ENCODE peak calls at places on chromosomes 7 and 10, in seven cellular contexts. K, P, T, M, Z, Y and J are unnamed samples.

GRCh38 chr10:123996302-123996701 is 97.1 kb downstream of the CHST15 start:
- DNase-seq in Z (no peak), T (no peak), Y (peak; percentile 32), P (no peak), K (no peak), M (no peak), J (no peak)

GRCh38 chr7:88127637-88128290 is 92.1 kb downstream of the SRI start:
- DNase-seq in Z (no peak), P (no peak), T (no peak), M (no peak), K (no peak), Y (no peak), J (no peak)

GRCh38 chr7:159066816-159067601 is 77.7 kb downstream of the VIPR2 start:
- DNase-seq in Z (no peak), K (no peak), Y (no peak), T (no peak), M (no peak), P (no peak), J (no peak)

GRCh38 chr10:95289003-95289920 is 1.5 kb downstream of the PDLIM1 start:
- DNase-seq in Y (peak; percentile 71), Z (peak; percentile 86), T (no peak), M (no peak), K (peak; percentile 81), P (no peak), J (no peak)

GRCh38 chr7:148515728-148516715 is 74.5 kb upstream of the C7orf33 start:
- DNase-seq in Y (peak; percentile 39), M (no peak), P (no peak), T (no peak), Z (no peak), K (no peak), J (no peak)

GRCh38 chr7:30472081-30472770 is 6.4 kb downstream of the NOD1 start:
- DNase-seq in P (no peak), T (no peak), Z (peak; percentile 74), M (no peak), Y (no peak), K (no peak), J (no peak)

GRCh38 chr7:33836797-33837355 is 68.5 kb upstream of the BMPER start:
- DNase-seq in M (no peak), P (no peak), K (peak; percentile 44), T (no peak), Y (peak; percentile 51), Z (peak; percentile 80), J (no peak)

GRCh38 chr10:47164126-47164799 is 135.7 kb upstream of the GDF10 start:
- DNase-seq in Z (no peak), T (no peak), M (no peak), P (no peak), Y (peak; percentile 84), K (no peak), J (no peak)

GRCh38 chr10:21497177-21497807 is 28.2 kb downstream of the SKIDA1 start:
- DNase-seq in P (no peak), K (peak; percentile 96), Z (peak; percentile 94), T (no peak), M (peak; percentile 99), Y (peak; percentile 91), J (peak; percentile 81)

GRCh38 chr10:78514459-78514858 is 480.8 kb downstream of the RPS24 start:
- DNase-seq in Z (no peak), Y (no peak), P (no peak), K (no peak), M (no peak), T (no peak), J (no peak)

GRCh38 chr10:131901181-131901829 is 497 bp downstream of the PPP2R2D start:
- DNase-seq in Y (no peak), Z (peak; percentile 75), M (peak; percentile 64), P (no peak), K (no peak), T (no peak), J (peak; percentile 26)

GRCh38 chr7:157949711-157950110 is 612.9 kb downstream of the DNAJB6 start:
- DNase-seq in Z (peak; percentile 9), K (peak; percentile 5), Y (peak; percentile 82), M (no peak), P (no peak), T (no peak), J (no peak)

GRCh38 chr7:148773344-148773743 is 74.6 kb downstream of the CUL1 start:
- DNase-seq in Z (peak; percentile 68), T (no peak), K (no peak), P (no peak), M (no peak), Y (no peak), J (no peak)

GRCh38 chr7:14596421-14596820 is 306.1 kb downstream of the DGKB start:
- DNase-seq in Z (no peak), T (no peak), Y (peak; percentile 83), M (no peak), P (no peak), K (no peak), J (no peak)

GRCh38 chr7:130917669-130918128 is 183.7 kb upstream of the KLF14 start:
- DNase-seq in M (no peak), P (no peak), K (peak; percentile 64), Y (peak; percentile 93), Z (no peak), T (no peak), J (no peak)

GRCh38 chr7:39400836-39401235 is 165.4 kb upstream of the YAE1 start:
- DNase-seq in Y (no peak), M (no peak), Z (no peak), P (no peak), K (no peak), T (no peak), J (no peak)

GRCh38 chr10:112000466-112000865 is 183.1 kb downstream of the GPAM start:
- DNase-seq in K (no peak), P (no peak), Z (no peak), T (no peak), Y (no peak), M (no peak), J (no peak)

GRCh38 chr7:81594767-81595166 is 175.1 kb downstream of the HGF start:
- DNase-seq in P (peak; percentile 56), M (no peak), K (no peak), Z (no peak), T (no peak), Y (no peak), J (no peak)

GRCh38 chr7:44587843-44588711 is 6.0 kb upstream of the TMED4 start:
- DNase-seq in M (peak; percentile 41), K (peak; percentile 61), P (no peak), Y (peak; percentile 77), Z (no peak), T (no peak), J (peak; percentile 28)
- TF ChIP-seq CTCF in M (peak; percentile 65), K (peak; percentile 90), P (peak; percentile 65), Y (peak; percentile 87), Z (peak; percentile 72), T (no peak), J (no peak)

GRCh38 chr10:58967551-58968418 is 208.7 kb upstream of the PHYHIPL start:
- DNase-seq in K (peak; percentile 43), M (peak; percentile 80), T (no peak), Y (no peak), Z (peak; percentile 97), P (no peak), J (no peak)

GRCh38 chr10:58965855-58966254 is 210.6 kb upstream of the PHYHIPL start:
- DNase-seq in Y (no peak), P (no peak), Z (no peak), K (no peak), M (no peak), T (no peak), J (no peak)

GRCh38 chr10:58963723-58964124 is 212.7 kb upstream of the PHYHIPL start:
- DNase-seq in Z (peak; percentile 92), K (no peak), Y (no peak), P (no peak), T (no peak), M (no peak), J (no peak)

GRCh38 chr10:58957517-58957916 is 218.9 kb upstream of the PHYHIPL start:
- DNase-seq in M (no peak), P (no peak), T (no peak), Z (no peak), Y (no peak), K (no peak), J (no peak)

DNA sequence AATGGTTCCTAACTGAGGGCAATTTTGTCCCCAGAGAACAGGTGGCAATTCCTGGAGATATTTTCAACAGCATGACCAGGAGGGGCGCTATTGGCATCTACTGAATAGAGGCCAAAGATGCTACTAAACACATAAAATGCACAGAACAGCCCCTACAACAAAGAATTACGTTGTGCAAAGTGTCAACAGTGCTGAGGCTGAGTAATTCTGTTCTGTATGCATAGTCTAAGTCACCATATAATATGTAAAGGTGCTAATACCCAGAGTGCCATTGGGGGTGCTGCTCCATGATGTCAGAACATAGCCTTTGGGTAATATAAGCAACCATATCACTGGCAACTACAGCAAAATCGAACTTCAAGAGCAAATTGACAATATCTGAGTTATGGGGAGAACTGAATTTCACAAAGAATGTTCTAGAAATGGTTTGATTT is 213.3 kb upstream of the PHYHIPL start:
- DNase-seq in M (peak; percentile 34), Z (peak; percentile 81), Y (peak; percentile 42), P (no peak), K (peak; percentile 21), T (no peak), J (no peak)
- TF ChIP-seq CTCF in M (peak; percentile 33), Z (peak; percentile 90), Y (peak; percentile 72), P (no peak), K (peak; percentile 17), T (peak; percentile 7), J (no peak)

GRCh38 chr10:12919574-12919973 is 81.9 kb downstream of the CCDC3 start:
- DNase-seq in P (no peak), K (no peak), M (no peak), Z (no peak), Y (no peak), T (no peak), J (no peak)

GRCh38 chr10:12914111-12914510 is 87.4 kb downstream of the CCDC3 start:
- DNase-seq in T (no peak), Y (peak; percentile 46), P (no peak), K (no peak), Z (no peak), M (no peak), J (no peak)

GRCh38 chr10:12911795-12912194 is 89.7 kb downstream of the CCDC3 start:
- DNase-seq in T (no peak), K (no peak), M (no peak), Z (no peak), Y (no peak), P (no peak), J (no peak)

GRCh38 chr10:12916587-12916986 is 84.9 kb downstream of the CCDC3 start:
- DNase-seq in T (no peak), Y (no peak), P (no peak), M (no peak), K (no peak), Z (no peak), J (no peak)

GRCh38 chr10:12915637-12916168 is 85.8 kb downstream of the CCDC3 start:
- DNase-seq in M (no peak), T (no peak), P (no peak), Y (no peak), Z (no peak), K (no peak), J (no peak)
- TF ChIP-seq CTCF in M (no peak), T (no peak), P (no peak), Y (no peak), Z (no peak), K (no peak), J (no peak)

DNA sequence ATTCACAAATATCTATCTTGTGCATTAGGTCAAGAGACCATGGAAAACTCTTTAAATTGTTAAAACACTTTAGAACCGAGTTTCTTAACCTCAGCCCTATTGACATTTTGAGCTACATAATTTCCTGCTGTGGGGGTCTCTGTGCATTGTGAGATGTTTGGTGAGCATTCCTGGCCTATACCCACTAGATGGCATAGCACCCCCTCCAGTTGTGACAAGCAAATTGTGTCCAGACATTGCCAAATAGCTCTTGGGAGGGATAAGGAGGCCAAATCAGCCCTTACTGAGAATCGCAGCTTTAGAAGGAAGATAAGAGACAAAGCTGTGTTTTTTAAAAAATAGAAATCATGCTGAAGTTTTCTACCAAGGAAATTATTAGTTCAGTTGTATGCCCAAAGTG is 1158.5 kb upstream of the C7orf33 start:
- DNase-seq in M (peak; percentile 54), K (no peak), T (no peak), Z (peak; percentile 69), P (no peak), Y (peak; percentile 56), J (no peak)
- TF ChIP-seq CTCF in M (peak; percentile 54), K (no peak), T (no peak), Z (peak; percentile 77), P (peak; percentile 32), Y (peak; percentile 74), J (no peak)